ENCODE peak calls at places on chromosomes 7 and 10, in nine cellular contexts. One of them, this sample, is unnamed.

GRCh38 chr10:103838851-103839512 is 16.4 kb downstream of the SH3PXD2A start:
- DNase-seq in NCI-H1417 treated with DMSO at 0.1 percent for 48 hours: no peak
- DNase-seq in stimulated activated CD8-positive, alpha-beta memory T cell treated with anti-CD3 and anti-CD28 coated beads, Interleukin-12 subunit alpha, Interleukin-12 subunit beta, amount 100 ng/mL, for 4 hours: no peak
- DNase-seq in germinal center: no peak
- DNase-seq in A549: no peak
- DNase-seq in ACHN: no peak
- DNase-seq in HTR-8/SVneo: no peak
- DNase-seq in GM10248: no peak
- DNase-seq in sigmoid colon: peak; percentile 57
- DNase-seq in this sample: no peak

GRCh38 chr10:30819306-30820190 is 190.0 kb upstream of the LYZL2 start:
- DNase-seq in NCI-H1417 treated with DMSO at 0.1 percent for 48 hours: no peak
- DNase-seq in stimulated activated CD8-positive, alpha-beta memory T cell treated with anti-CD3 and anti-CD28 coated beads, Interleukin-12 subunit alpha, Interleukin-12 subunit beta, amount 100 ng/mL, for 4 hours: no peak
- DNase-seq in germinal center: no peak
- DNase-seq in A549: no peak
- DNase-seq in ACHN: no peak
- DNase-seq in HTR-8/SVneo: no peak
- DNase-seq in GM10248: no peak
- DNase-seq in sigmoid colon: peak; percentile 65
- DNase-seq in this sample: no peak

GRCh38 chr7:27183682-27184341 is 1.2 kb downstream of the HOXA11 start:
- DNase-seq in NCI-H1417 treated with DMSO at 0.1 percent for 48 hours: no peak
- DNase-seq in stimulated activated CD8-positive, alpha-beta memory T cell treated with anti-CD3 and anti-CD28 coated beads, Interleukin-12 subunit alpha, Interleukin-12 subunit beta, amount 100 ng/mL, for 4 hours: no peak
- DNase-seq in germinal center: no peak
- DNase-seq in A549: no peak
- DNase-seq in ACHN: peak; percentile 50
- DNase-seq in HTR-8/SVneo: no peak
- DNase-seq in GM10248: no peak
- DNase-seq in sigmoid colon: peak; percentile 76
- DNase-seq in this sample: no peak

GRCh38 chr7:132516042-132516840 is 60.0 kb downstream of the PLXNA4 start:
- DNase-seq in NCI-H1417 treated with DMSO at 0.1 percent for 48 hours: no peak
- DNase-seq in stimulated activated CD8-positive, alpha-beta memory T cell treated with anti-CD3 and anti-CD28 coated beads, Interleukin-12 subunit alpha, Interleukin-12 subunit beta, amount 100 ng/mL, for 4 hours: no peak
- DNase-seq in germinal center: no peak
- DNase-seq in A549: no peak
- DNase-seq in ACHN: peak; percentile 58
- DNase-seq in HTR-8/SVneo: no peak
- DNase-seq in GM10248: no peak
- DNase-seq in sigmoid colon: no peak
- DNase-seq in this sample: no peak

GRCh38 chr7:108055541-108056135 is 52.7 kb upstream of the LAMB1 start:
- DNase-seq in NCI-H1417 treated with DMSO at 0.1 percent for 48 hours: no peak
- DNase-seq in stimulated activated CD8-positive, alpha-beta memory T cell treated with anti-CD3 and anti-CD28 coated beads, Interleukin-12 subunit alpha, Interleukin-12 subunit beta, amount 100 ng/mL, for 4 hours: no peak
- DNase-seq in germinal center: no peak
- DNase-seq in A549: no peak
- DNase-seq in ACHN: no peak
- DNase-seq in HTR-8/SVneo: no peak
- DNase-seq in GM10248: no peak
- DNase-seq in sigmoid colon: no peak
- DNase-seq in this sample: no peak

GRCh38 chr10:89332092-89332633 is 4.4 kb downstream of the IFIT3 start:
- DNase-seq in NCI-H1417 treated with DMSO at 0.1 percent for 48 hours: no peak
- DNase-seq in stimulated activated CD8-positive, alpha-beta memory T cell treated with anti-CD3 and anti-CD28 coated beads, Interleukin-12 subunit alpha, Interleukin-12 subunit beta, amount 100 ng/mL, for 4 hours: no peak
- DNase-seq in germinal center: peak; percentile 77
- DNase-seq in A549: no peak
- DNase-seq in ACHN: peak; percentile 82
- DNase-seq in HTR-8/SVneo: peak; percentile 25
- DNase-seq in GM10248: peak; percentile 55
- DNase-seq in sigmoid colon: no peak
- DNase-seq in this sample: no peak

GRCh38 chr10:33547976-33548375 is 213.5 kb upstream of the NRP1 start:
- DNase-seq in NCI-H1417 treated with DMSO at 0.1 percent for 48 hours: no peak
- DNase-seq in stimulated activated CD8-positive, alpha-beta memory T cell treated with anti-CD3 and anti-CD28 coated beads, Interleukin-12 subunit alpha, Interleukin-12 subunit beta, amount 100 ng/mL, for 4 hours: no peak
- DNase-seq in germinal center: no peak
- DNase-seq in A549: no peak
- DNase-seq in ACHN: no peak
- DNase-seq in HTR-8/SVneo: no peak
- DNase-seq in GM10248: no peak
- DNase-seq in sigmoid colon: no peak
- DNase-seq in this sample: no peak

GRCh38 chr10:44281089-44281613 is 103.7 kb downstream of the CXCL12 start:
- DNase-seq in NCI-H1417 treated with DMSO at 0.1 percent for 48 hours: no peak
- DNase-seq in stimulated activated CD8-positive, alpha-beta memory T cell treated with anti-CD3 and anti-CD28 coated beads, Interleukin-12 subunit alpha, Interleukin-12 subunit beta, amount 100 ng/mL, for 4 hours: no peak
- DNase-seq in germinal center: no peak
- DNase-seq in A549: no peak
- DNase-seq in ACHN: no peak
- DNase-seq in HTR-8/SVneo: no peak
- DNase-seq in GM10248: no peak
- DNase-seq in sigmoid colon: peak; percentile 94
- DNase-seq in this sample: no peak

GRCh38 chr10:79189853-79190435 is 121.2 kb downstream of the ZMIZ1 start:
- DNase-seq in NCI-H1417 treated with DMSO at 0.1 percent for 48 hours: no peak
- DNase-seq in stimulated activated CD8-positive, alpha-beta memory T cell treated with anti-CD3 and anti-CD28 coated beads, Interleukin-12 subunit alpha, Interleukin-12 subunit beta, amount 100 ng/mL, for 4 hours: no peak
- DNase-seq in germinal center: no peak
- DNase-seq in A549: no peak
- DNase-seq in ACHN: no peak
- DNase-seq in HTR-8/SVneo: peak; percentile 52
- DNase-seq in GM10248: no peak
- DNase-seq in sigmoid colon: no peak
- DNase-seq in this sample: no peak

GRCh38 chr10:23330953-23331352 is 13.6 kb downstream of the C10orf67 start:
- DNase-seq in NCI-H1417 treated with DMSO at 0.1 percent for 48 hours: no peak
- DNase-seq in stimulated activated CD8-positive, alpha-beta memory T cell treated with anti-CD3 and anti-CD28 coated beads, Interleukin-12 subunit alpha, Interleukin-12 subunit beta, amount 100 ng/mL, for 4 hours: no peak
- DNase-seq in germinal center: no peak
- DNase-seq in A549: no peak
- DNase-seq in ACHN: no peak
- DNase-seq in HTR-8/SVneo: no peak
- DNase-seq in GM10248: no peak
- DNase-seq in sigmoid colon: no peak
- DNase-seq in this sample: no peak

GRCh38 chr10:131615150-131615549 is 285.7 kb upstream of the PPP2R2D start:
- DNase-seq in NCI-H1417 treated with DMSO at 0.1 percent for 48 hours: no peak
- DNase-seq in stimulated activated CD8-positive, alpha-beta memory T cell treated with anti-CD3 and anti-CD28 coated beads, Interleukin-12 subunit alpha, Interleukin-12 subunit beta, amount 100 ng/mL, for 4 hours: no peak
- DNase-seq in germinal center: no peak
- DNase-seq in A549: no peak
- DNase-seq in ACHN: no peak
- DNase-seq in HTR-8/SVneo: no peak
- DNase-seq in GM10248: no peak
- DNase-seq in sigmoid colon: no peak
- DNase-seq in this sample: no peak

GRCh38 chr7:57403601-57404342 is 46.2 kb upstream of the ZNF716 start:
- DNase-seq in NCI-H1417 treated with DMSO at 0.1 percent for 48 hours: no peak
- DNase-seq in stimulated activated CD8-positive, alpha-beta memory T cell treated with anti-CD3 and anti-CD28 coated beads, Interleukin-12 subunit alpha, Interleukin-12 subunit beta, amount 100 ng/mL, for 4 hours: no peak
- DNase-seq in germinal center: no peak
- DNase-seq in A549: no peak
- DNase-seq in ACHN: no peak
- DNase-seq in HTR-8/SVneo: no peak
- DNase-seq in GM10248: no peak
- DNase-seq in sigmoid colon: no peak
- DNase-seq in this sample: no peak